ENCODE peak calls at places on chromosomes 1 and 21, in seven cellular contexts. P, C, F, N, E, Q and T are unnamed samples.

GRCh38 chr21:46284077-46284644 is 1.2 kb downstream of the MCM3AP start:
- DNase-seq in E (no peak), C (no peak), Q (no peak), P (no peak), F (no peak), N (no peak), T (no peak)

GRCh38 chr1:155976062-155976912 is 2.1 kb downstream of the ARHGEF2 start:
- DNase-seq in E (peak; percentile 67), N (peak; percentile 74), C (peak; percentile 61), P (no peak), F (no peak), Q (peak; percentile 88), T (peak; percentile 95)

GRCh38 chr1:15328785-15329480 is 80.8 kb upstream of the EFHD2 start:
- DNase-seq in P (no peak), N (peak; percentile 81), F (no peak), Q (peak; percentile 71), C (peak; percentile 37), E (no peak), T (peak; percentile 69)

GRCh38 chr1:41626616-41627375 is 142.3 kb upstream of the EDN2 start:
- DNase-seq in C (no peak), N (no peak), Q (no peak), E (no peak), P (no peak), F (no peak), T (no peak)

GRCh38 chr1:1627261-1627841 is 4.6 kb upstream of the MMP23B start:
- DNase-seq in P (no peak), F (no peak), N (no peak), Q (peak; percentile 41), C (no peak), E (no peak), T (no peak)

GRCh38 chr1:115068780-115069179 is 20.5 kb downstream of the TSPAN2 start:
- DNase-seq in P (no peak), N (no peak), Q (no peak), C (no peak), F (no peak), E (no peak), T (no peak)

GRCh38 chr1:11414921-11415538 is 63.9 kb upstream of the DISP3 start:
- DNase-seq in F (no peak), Q (no peak), E (no peak), N (no peak), P (no peak), C (no peak), T (peak; percentile 11)

GRCh38 chr1:242523968-242524570 is 428 bp downstream of the PLD5 start:
- DNase-seq in F (no peak), P (peak; percentile 83), N (no peak), E (peak; percentile 50), C (peak; percentile 94), Q (peak; percentile 53), T (peak; percentile 48)

GRCh38 chr21:40620386-40621145 is 226.4 kb downstream of the DSCAM start:
- DNase-seq in P (no peak), E (no peak), F (no peak), Q (no peak), C (no peak), N (no peak), T (no peak)
- H3K9me3 ChIP-seq in P (no peaks in the 10 kb centered on the region), E (no peaks in the 10 kb centered on the region), F (no peaks in the 10 kb centered on the region), Q (no peaks in the 10 kb centered on the region), C (peaks cover 7% of the 10 kb centered on the region), N (no peaks in the 10 kb centered on the region), T (no peaks in the 10 kb centered on the region)

GRCh38 chr1:8846263-8846662 is 28.8 kb upstream of the RERE start:
- DNase-seq in C (no peak), Q (no peak), E (no peak), F (no peak), N (no peak), P (no peak), T (no peak)
- H3K4me1 ChIP-seq in C (peaks cover 23% of the 10 kb centered on the region), Q (peaks cover 8% of the 10 kb centered on the region), E (peaks cover 7% of the 10 kb centered on the region), F (peaks cover 8% of the 10 kb centered on the region), N (peaks cover 38% of the 10 kb centered on the region), P (peaks cover 4% of the 10 kb centered on the region), T (peaks cover 26% of the 10 kb centered on the region)

DNA sequence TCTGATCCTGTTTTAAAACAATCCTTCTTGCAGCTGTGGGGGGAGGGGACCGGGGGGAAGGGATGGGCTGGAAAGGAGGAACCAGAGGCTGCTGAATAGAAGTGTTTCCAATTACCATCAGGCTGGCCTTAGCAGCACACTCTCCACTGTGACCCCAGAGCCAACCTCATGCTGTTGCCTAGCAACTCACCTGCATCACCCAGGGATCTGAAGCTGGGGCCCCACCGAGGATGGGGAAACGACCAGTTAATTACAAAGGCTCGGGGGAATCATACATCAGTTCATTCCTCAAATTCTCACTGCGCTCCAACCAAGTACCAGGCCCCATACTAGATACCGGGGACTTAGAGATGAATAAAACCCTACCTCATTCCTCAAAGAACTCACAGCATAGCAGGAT is 11.9 kb upstream of the GPX7 start:
- DNase-seq in N (no peak), P (no peak), F (no peak), C (peak; percentile 52), E (no peak), Q (no peak), T (no peak)
- H3K27ac ChIP-seq in N (no peak overlapping the region), P (no peak overlapping the region), F (no peak overlapping the region), C (no peak overlapping the region), E (no peak overlapping the region), Q (no peak overlapping the region), T (no peak overlapping the region)

DNA sequence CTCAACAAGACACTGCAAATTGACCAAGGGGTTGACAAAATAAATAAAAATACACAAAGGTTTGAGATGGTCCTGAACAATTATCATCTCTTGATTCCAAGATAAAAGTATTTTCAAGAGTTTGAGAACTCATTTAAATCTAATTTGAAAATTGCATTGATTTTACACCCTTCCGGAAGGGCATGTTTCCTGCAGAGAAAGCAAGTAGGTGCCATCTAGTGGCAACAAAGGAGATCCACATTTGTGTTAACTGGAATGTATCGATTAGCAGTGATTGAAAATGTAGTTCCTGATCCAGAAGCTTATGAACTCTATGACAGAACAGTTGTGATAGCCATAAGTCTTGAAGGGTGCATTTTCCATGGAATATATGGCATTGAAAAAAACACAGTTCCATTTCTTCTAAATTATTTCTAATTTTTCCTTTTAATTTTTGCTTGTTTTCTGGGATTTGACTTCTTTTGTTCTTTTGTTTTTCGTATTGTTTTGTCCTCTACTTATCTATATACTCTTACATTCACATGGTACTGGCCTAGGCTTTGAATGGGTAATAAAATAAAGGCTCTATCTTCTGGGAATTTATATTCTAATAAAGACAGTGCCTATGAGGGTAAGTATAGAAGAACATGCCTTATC is 143.7 kb downstream of the DNM3 start:
- DNase-seq in C (peak; percentile 19), E (no peak), Q (no peak), N (no peak), F (no peak), P (peak; percentile 24), T (peak; percentile 54)
- H3K9me3 ChIP-seq in C (no peaks in the 10 kb centered on the region), E (no peaks in the 10 kb centered on the region), Q (no peaks in the 10 kb centered on the region), N (no peaks in the 10 kb centered on the region), F (no peaks in the 10 kb centered on the region), P (no peaks in the 10 kb centered on the region), T (no peaks in the 10 kb centered on the region)

GRCh38 chr1:27785763-27786162 is 12.7 kb downstream of the STX12 start:
- DNase-seq in E (no peak), Q (no peak), P (no peak), C (no peak), F (no peak), N (no peak), T (no peak)
- H3K4me1 ChIP-seq in E (no peaks in the 10 kb centered on the region), Q (peaks cover 4% of the 10 kb centered on the region), P (no peaks in the 10 kb centered on the region), C (peaks cover 3% of the 10 kb centered on the region), F (peaks cover 31% of the 10 kb centered on the region), N (peaks cover 48% of the 10 kb centered on the region), T (peaks cover 3% of the 10 kb centered on the region)

GRCh38 chr1:67759692-67760029 is 73.6 kb downstream of the GNG12 start:
- DNase-seq in N (no peak), F (no peak), C (no peak), Q (no peak), E (no peak), P (no peak), T (no peak)

GRCh38 chr1:67761730-67762129 is 71.5 kb downstream of the GNG12 start:
- DNase-seq in E (no peak), Q (no peak), C (no peak), N (no peak), P (no peak), F (no peak), T (no peak)

GRCh38 chr1:67761054-67761453 is 72.2 kb downstream of the GNG12 start:
- DNase-seq in F (no peak), P (no peak), C (no peak), N (no peak), E (no peak), Q (no peak), T (no peak)

GRCh38 chr1:67759066-67759465 is 74.1 kb downstream of the GADD45A start:
- DNase-seq in E (no peak), Q (no peak), P (no peak), C (no peak), N (no peak), F (no peak), T (no peak)

GRCh38 chr1:67760030-67760821 is 73.0 kb downstream of the GNG12 start:
- DNase-seq in C (peak; percentile 56), F (no peak), E (peak; percentile 73), P (peak; percentile 59), Q (peak; percentile 66), N (no peak), T (peak; percentile 73)
- H3K27ac ChIP-seq in C (peak overlapping the region; percentile 51), F (peak overlapping the region; percentile 83), E (peak overlapping the region; percentile 65), P (peak overlapping the region; percentile 68), Q (no peak overlapping the region), N (no peak overlapping the region), T (peak overlapping the region; percentile 44)

GRCh38 chr1:98201640-98202039 is 280.8 kb upstream of the DPYD start:
- DNase-seq in E (no peak), P (no peak), N (no peak), F (no peak), C (no peak), Q (no peak), T (peak; percentile 16)

GRCh38 chr1:98205291-98206017 is 284.6 kb upstream of the DPYD start:
- DNase-seq in C (no peak), Q (no peak), F (no peak), P (no peak), E (no peak), N (no peak), T (no peak)

GRCh38 chr1:98203461-98203860 is 282.6 kb upstream of the DPYD start:
- DNase-seq in Q (no peak), N (no peak), E (no peak), P (no peak), C (no peak), F (no peak), T (no peak)
- H3K9me3 ChIP-seq in Q (no peaks in the 10 kb centered on the region), N (no peaks in the 10 kb centered on the region), E (no peaks in the 10 kb centered on the region), P (no peaks in the 10 kb centered on the region), C (no peaks in the 10 kb centered on the region), F (no peaks in the 10 kb centered on the region), T (no peaks in the 10 kb centered on the region)

GRCh38 chr1:208154679-208155078 is 89.5 kb downstream of the PLXNA2 start:
- DNase-seq in Q (no peak), N (peak; percentile 90), F (no peak), C (no peak), E (no peak), P (no peak), T (no peak)
- H3K4me1 ChIP-seq in Q (peaks cover 14% of the 10 kb centered on the region), N (peaks cover 64% of the 10 kb centered on the region), F (peaks cover 15% of the 10 kb centered on the region), C (peaks cover 35% of the 10 kb centered on the region), E (no peaks in the 10 kb centered on the region), P (peaks cover 5% of the 10 kb centered on the region), T (peaks cover 20% of the 10 kb centered on the region)